ENCODE peak calls at places on chromosomes 4 and X, in ten cellular contexts. D, T, W, R, F, L, N, K, G and E are unnamed samples.

GRCh38 chrX:139213241-139213709 is 317.3 kb upstream of the F9 start:
- DNase-seq in N (peak; percentile 30), D (no peak), K (no peak), T (no peak), F (no peak), G (no peak), R (no peak), L (no peak), W (no peak), E (no peak)

GRCh38 chr4:114472269-114473032 is 126.2 kb upstream of the UGT8 start:
- DNase-seq in F (no peak), N (no peak), D (no peak), G (no peak), W (no peak), K (no peak), R (no peak), T (no peak), L (no peak), E (no peak)

GRCh38 chrX:131677655-131678628 is 134.1 kb downstream of the OR13H1 start:
- DNase-seq in L (no peak), W (peak; percentile 47), G (peak; percentile 39), K (peak; percentile 3), N (peak; percentile 47), R (no peak), D (no peak), F (peak; percentile 38), T (peak; percentile 54), E (peak; percentile 0)

GRCh38 chrX:105821471-105822081 is 763 bp upstream of the NRK start:
- DNase-seq in D (peak; percentile 38), N (no peak), K (peak; percentile 45), L (peak; percentile 39), G (no peak), R (no peak), T (peak; percentile 48), F (no peak), W (no peak), E (no peak)

GRCh38 chr4:40878548-40879055 is 128.8 kb downstream of the NSUN7 start:
- DNase-seq in L (peak; percentile 83), T (peak; percentile 60), F (no peak), K (no peak), W (no peak), D (no peak), R (no peak), N (no peak), G (no peak), E (no peak)

GRCh38 chr4:143384381-143384994 is 47.8 kb downstream of the GAB1 start:
- DNase-seq in W (no peak), L (peak; percentile 85), G (no peak), N (no peak), R (peak; percentile 47), D (peak; percentile 44), K (peak; percentile 47), F (no peak), T (peak; percentile 62), E (no peak)

GRCh38 chr4:76504613-76505465 is 69.8 kb downstream of the SHROOM3 start:
- DNase-seq in N (peak; percentile 58), T (no peak), W (no peak), D (no peak), R (no peak), G (no peak), F (peak; percentile 49), K (peak; percentile 63), L (no peak), E (no peak)

GRCh38 chr4:183505556-183506388 is 914 bp downstream of the ING2 start:
- DNase-seq in T (peak; percentile 94), K (peak; percentile 84), G (peak; percentile 87), N (peak; percentile 91), W (peak; percentile 83), D (peak; percentile 92), F (peak; percentile 91), R (peak; percentile 89), L (peak; percentile 92), E (peak; percentile 76)

GRCh38 chr4:7674706-7675105 is 240.0 kb upstream of the PSAPL1 start:
- DNase-seq in T (no peak), N (no peak), K (no peak), D (no peak), R (no peak), L (no peak), G (no peak), W (no peak), F (no peak), E (no peak)
- H3K4me1 ChIP-seq in T (no peaks in the 10 kb centered on the region), N (no peaks in the 10 kb centered on the region), K (no peaks in the 10 kb centered on the region), D (no peaks in the 10 kb centered on the region), R (no peaks in the 10 kb centered on the region), L (no peaks in the 10 kb centered on the region), G (no peaks in the 10 kb centered on the region), W (no peaks in the 10 kb centered on the region), F (no peaks in the 10 kb centered on the region), E (no peaks in the 10 kb centered on the region)

DNA sequence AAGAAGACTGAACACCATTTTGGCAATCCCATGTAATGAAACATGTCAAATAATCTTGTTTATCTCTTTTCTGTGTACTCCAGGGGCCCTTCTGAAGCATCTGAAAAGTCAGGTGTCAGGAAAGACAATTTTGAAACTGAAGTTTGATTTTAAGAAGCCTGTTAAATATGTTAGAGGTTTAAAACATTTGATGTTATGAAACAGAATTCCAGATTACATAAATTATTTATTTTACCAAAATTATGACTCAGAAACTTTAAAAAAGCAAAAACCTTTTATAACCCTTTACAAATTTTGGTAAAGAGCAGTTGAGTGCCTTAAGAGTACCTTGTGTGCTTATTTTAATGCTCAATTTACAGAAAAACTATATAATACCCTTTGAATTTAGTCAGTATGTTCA is 130.8 kb downstream of the PAPSS1 start:
- DNase-seq in R (no peak), F (no peak), D (no peak), T (no peak), L (no peak), K (no peak), W (no peak), G (no peak), N (no peak), E (no peak)
- H3K9me3 ChIP-seq in R (peaks cover 8% of the 10 kb centered on the region), F (peaks cover 4% of the 10 kb centered on the region), D (peaks cover 23% of the 10 kb centered on the region), T (peaks cover 9% of the 10 kb centered on the region), L (peaks cover 19% of the 10 kb centered on the region), K (peaks cover 7% of the 10 kb centered on the region), W (no peaks in the 10 kb centered on the region), G (no peaks in the 10 kb centered on the region), N (peaks cover 29% of the 10 kb centered on the region), E (peaks cover 7% of the 10 kb centered on the region)

GRCh38 chr4:51884055-51884454 is 41.1 kb downstream of the DCUN1D4 start:
- DNase-seq in R (no peak), D (no peak), F (no peak), W (no peak), L (no peak), T (no peak), G (no peak), K (no peak), N (peak; percentile 12), E (no peak)

GRCh38 chr4:51890760-51891159 is 47.8 kb downstream of the DCUN1D4 start:
- DNase-seq in W (no peak), N (no peak), D (no peak), L (no peak), R (no peak), F (no peak), T (no peak), G (no peak), K (no peak), E (no peak)

GRCh38 chr4:51880016-51880915 is 37.3 kb downstream of the DCUN1D4 start:
- DNase-seq in K (peak; percentile 45), R (no peak), T (no peak), D (no peak), F (no peak), W (no peak), G (peak; percentile 77), L (no peak), N (no peak), E (no peak)

GRCh38 chr4:51884606-51885005 is 41.7 kb downstream of the DCUN1D4 start:
- DNase-seq in D (no peak), T (no peak), L (no peak), N (no peak), G (no peak), R (no peak), F (peak; percentile 3), W (no peak), K (no peak), E (no peak)

DNA sequence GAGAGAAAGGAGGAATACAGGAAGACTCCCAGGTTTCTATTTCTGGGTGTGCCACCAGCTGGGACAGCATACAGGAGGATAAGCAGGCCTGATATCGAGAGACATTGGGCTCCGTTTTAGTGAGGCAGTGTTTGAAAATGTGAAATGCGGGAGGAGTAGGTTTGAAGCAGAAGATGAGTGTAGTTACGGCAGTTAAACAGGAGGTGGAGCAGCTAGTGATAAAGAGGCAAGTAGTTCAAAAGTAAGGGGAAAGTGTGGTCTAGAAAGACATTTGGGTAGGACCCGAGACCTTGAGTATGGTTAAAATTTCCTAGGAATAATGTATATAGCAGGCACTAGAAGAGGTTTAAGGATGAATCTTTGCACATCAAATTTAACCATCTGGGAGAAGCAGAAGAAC is 42.4 kb downstream of the DCUN1D4 start:
- DNase-seq in G (no peak), F (peak; percentile 29), W (no peak), T (no peak), D (no peak), K (peak; percentile 28), R (no peak), N (peak; percentile 27), L (no peak), E (no peak)
- H3K27ac ChIP-seq in G (no peak overlapping the region), F (no peak overlapping the region), W (no peak overlapping the region), T (no peak overlapping the region), D (no peak overlapping the region), K (no peak overlapping the region), R (no peak overlapping the region), N (no peak overlapping the region), L (no peak overlapping the region), E (no peak overlapping the region)

GRCh38 chr4:93751410-93751809 is 77.1 kb upstream of the ATOH1 start:
- DNase-seq in G (no peak), N (no peak), F (no peak), K (no peak), D (no peak), R (no peak), T (no peak), W (no peak), L (no peak), E (no peak)

GRCh38 chr4:93748380-93748779 is 80.2 kb upstream of the ATOH1 start:
- DNase-seq in W (no peak), N (no peak), T (no peak), L (no peak), G (no peak), K (no peak), R (no peak), F (no peak), D (no peak), E (no peak)

GRCh38 chr4:93748943-93749342 is 79.6 kb upstream of the ATOH1 start:
- DNase-seq in K (no peak), G (no peak), N (no peak), W (no peak), L (no peak), R (no peak), T (no peak), D (no peak), F (no peak), E (no peak)

GRCh38 chr4:93747220-93747619 is 81.3 kb upstream of the ATOH1 start:
- DNase-seq in T (no peak), W (no peak), F (no peak), G (no peak), R (no peak), N (no peak), K (no peak), D (no peak), L (no peak), E (no peak)

GRCh38 chr4:93749351-93749761 is 79.2 kb upstream of the ATOH1 start:
- DNase-seq in R (no peak), D (no peak), T (no peak), L (no peak), K (no peak), W (no peak), G (no peak), N (no peak), F (no peak), E (no peak)
- H3K4me1 ChIP-seq in R (peaks cover 5% of the 10 kb centered on the region), D (no peaks in the 10 kb centered on the region), T (no peaks in the 10 kb centered on the region), L (no peaks in the 10 kb centered on the region), K (no peaks in the 10 kb centered on the region), W (no peaks in the 10 kb centered on the region), G (no peaks in the 10 kb centered on the region), N (no peaks in the 10 kb centered on the region), F (no peaks in the 10 kb centered on the region), E (no peaks in the 10 kb centered on the region)